ENCODE peak calls at places on chromosomes 3 and 15, in six cellular contexts. S, R, G, O, W and Z are unnamed samples.

GRCh38 chr3:72145506-72146380 is 360.8 kb upstream of the PROK2 start:
- DNase-seq in S (peak), R (no peak), G (no peak), O (no peak), W (no peak), Z (no peak)

GRCh38 chr3:48765376-48765775 is 48.4 kb upstream of the IP6K2 start:
- DNase-seq in S (peak), R (no peak), G (no peak), O (no peak), W (no peak), Z (peak)

GRCh38 chr3:184328516-184328915 is 8.9 kb upstream of the FAM131A start:
- DNase-seq in S (no peak), R (no peak), G (no peak), O (no peak), W (no peak), Z (no peak)

GRCh38 chr3:143010024-143010423 is 8.7 kb downstream of the U2SURP start:
- DNase-seq in S (no peak), R (no peak), G (no peak), O (no peak), W (no peak), Z (no peak)

GRCh38 chr3:12764171-12764776 is 5.2 kb upstream of the TMEM40 start:
- DNase-seq in S (no peak), R (no peak), G (no peak), O (no peak), W (no peak), Z (no peak)

GRCh38 chr15:84818221-84819131 is 1.3 kb downstream of the ALPK3 start:
- DNase-seq in S (peak), R (no peak), G (no peak), O (no peak), W (peak), Z (peak)

GRCh38 chr3:197518794-197519451 is 36.8 kb downstream of the BDH1 start:
- DNase-seq in S (no peak), R (no peak), G (no peak), O (no peak), W (no peak), Z (no peak)

GRCh38 chr3:27686642-27687041 is 35.5 kb downstream of the EOMES start:
- DNase-seq in S (no peak), R (no peak), G (no peak), O (no peak), W (no peak), Z (no peak)

GRCh38 chr3:19866751-19867347 is 67.2 kb downstream of the EFHB start:
- DNase-seq in S (peak), R (peak), G (peak), O (peak), W (peak), Z (peak)

GRCh38 chr15:42608110-42608531 is 32.7 kb downstream of the STARD9 start:
- DNase-seq in S (no peak), R (no peak), G (peak), O (no peak), W (no peak), Z (no peak)

GRCh38 chr3:33047842-33048834 is 48.8 kb downstream of the GLB1 start:
- DNase-seq in S (no peak), R (no peak), G (no peak), O (no peak), W (no peak), Z (no peak)

GRCh38 chr3:16338124-16338523 is 73.1 kb downstream of the OXNAD1 start:
- DNase-seq in S (no peak), R (no peak), G (peak), O (no peak), W (no peak), Z (no peak)

GRCh38 chr3:100538339-100538706 is 45.9 kb downstream of the TMEM45A start:
- DNase-seq in S (no peak), R (no peak), G (no peak), O (no peak), W (no peak), Z (no peak)

GRCh38 chr3:96983731-96984130 is 169.3 kb downstream of the EPHA6 start:
- DNase-seq in S (no peak), R (no peak), G (no peak), O (no peak), W (no peak), Z (no peak)

GRCh38 chr3:21750831-21751391 is at the start of gene ZNF385D:
- DNase-seq in S (peak), R (no peak), G (no peak), O (no peak), W (no peak), Z (no peak)

GRCh38 chr3:5754602-5755001 is 567.1 kb downstream of the EDEM1 start:
- DNase-seq in S (no peak), R (no peak), G (peak), O (no peak), W (no peak), Z (no peak)

GRCh38 chr3:100737334-100737733 is 28.0 kb downstream of the TFG start:
- DNase-seq in S (peak), R (no peak), G (no peak), O (peak), W (peak), Z (no peak)

GRCh38 chr3:167716920-167717319 is 17.8 kb downstream of the PDCD10 start:
- DNase-seq in S (no peak), R (no peak), G (no peak), O (no peak), W (no peak), Z (peak)

GRCh38 chr3:190853464-190853863 is 9.0 kb downstream of the GMNC start:
- DNase-seq in S (no peak), R (no peak), G (no peak), O (no peak), W (no peak), Z (no peak)

GRCh38 chr3:30805695-30806094 is 88.8 kb downstream of the GADL1 start:
- DNase-seq in S (no peak), R (no peak), G (no peak), O (no peak), W (no peak), Z (no peak)
- TF ChIP-seq JUND in S (no peak), R (no peak), G (no peak), O (no peak), W (no peak), Z (no peak)

GRCh38 chr3:50303038-50303815 is at the start of gene HYAL1:
- DNase-seq in S (peak), R (peak), G (no peak), O (no peak), W (peak), Z (peak)
- TF ChIP-seq JUND in S (no peak), R (no peak), G (no peak), O (no peak), W (no peak), Z (peak)

GRCh38 chr15:37907136-37907535 is 27.3 kb upstream of the TMCO5A start:
- DNase-seq in S (no peak), R (peak), G (no peak), O (no peak), W (no peak), Z (no peak)

GRCh38 chr15:37898385-37898784 is 36.1 kb upstream of the TMCO5A start:
- DNase-seq in S (no peak), R (no peak), G (no peak), O (no peak), W (no peak), Z (no peak)

GRCh38 chr15:37902126-37902525 is 32.3 kb upstream of the TMCO5A start:
- DNase-seq in S (no peak), R (no peak), G (no peak), O (no peak), W (no peak), Z (no peak)

GRCh38 chr15:37900286-37901221 is 33.9 kb upstream of the TMCO5A start:
- DNase-seq in S (no peak), R (no peak), G (no peak), O (no peak), W (no peak), Z (no peak)

GRCh38 chr15:37903932-37904493 is 30.4 kb upstream of the TMCO5A start:
- DNase-seq in S (peak), R (no peak), G (no peak), O (no peak), W (no peak), Z (no peak)
- TF ChIP-seq JUND in S (no peak), R (no peak), G (no peak), O (no peak), W (no peak), Z (no peak)

DNA sequence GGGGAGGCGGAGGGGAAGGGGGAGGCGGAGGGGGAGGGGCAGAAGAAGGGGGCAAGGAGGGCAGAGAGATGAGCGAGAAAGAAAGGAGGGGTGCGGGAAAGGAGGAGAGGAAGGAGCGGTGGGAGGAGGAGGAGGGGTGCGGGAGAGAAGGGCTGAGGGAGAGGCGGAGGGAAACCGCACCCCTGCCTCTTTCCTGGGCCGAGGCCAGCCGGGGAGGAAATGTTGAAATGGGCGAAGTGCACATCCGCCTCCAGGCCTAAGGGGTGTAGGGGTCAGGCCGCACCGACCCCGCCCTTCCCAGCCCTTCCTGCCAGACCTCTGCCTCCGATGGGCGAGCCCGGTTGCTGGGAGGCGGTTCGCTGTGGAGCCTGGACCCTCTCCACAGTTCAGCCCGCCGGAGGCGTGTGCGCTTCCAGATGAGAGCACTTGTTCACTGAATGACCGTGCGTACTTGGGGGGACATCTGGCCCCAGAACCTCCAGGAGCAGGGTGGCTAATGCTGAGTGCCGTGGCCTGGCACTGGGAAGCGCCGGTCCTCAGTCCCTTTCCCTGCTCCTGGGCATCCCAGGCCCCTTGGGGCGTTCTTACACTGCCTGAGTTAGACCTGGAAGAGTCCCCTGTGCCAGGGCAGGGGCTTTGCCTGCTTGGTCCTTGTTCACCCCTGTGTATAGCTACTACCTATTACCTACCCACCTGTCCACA is 110.3 kb upstream of the KLF13 start:
- DNase-seq in S (peak), R (no peak), G (no peak), O (no peak), W (peak), Z (peak)
- TF ChIP-seq JUND in S (no peak), R (no peak), G (no peak), O (no peak), W (no peak), Z (no peak)

DNA sequence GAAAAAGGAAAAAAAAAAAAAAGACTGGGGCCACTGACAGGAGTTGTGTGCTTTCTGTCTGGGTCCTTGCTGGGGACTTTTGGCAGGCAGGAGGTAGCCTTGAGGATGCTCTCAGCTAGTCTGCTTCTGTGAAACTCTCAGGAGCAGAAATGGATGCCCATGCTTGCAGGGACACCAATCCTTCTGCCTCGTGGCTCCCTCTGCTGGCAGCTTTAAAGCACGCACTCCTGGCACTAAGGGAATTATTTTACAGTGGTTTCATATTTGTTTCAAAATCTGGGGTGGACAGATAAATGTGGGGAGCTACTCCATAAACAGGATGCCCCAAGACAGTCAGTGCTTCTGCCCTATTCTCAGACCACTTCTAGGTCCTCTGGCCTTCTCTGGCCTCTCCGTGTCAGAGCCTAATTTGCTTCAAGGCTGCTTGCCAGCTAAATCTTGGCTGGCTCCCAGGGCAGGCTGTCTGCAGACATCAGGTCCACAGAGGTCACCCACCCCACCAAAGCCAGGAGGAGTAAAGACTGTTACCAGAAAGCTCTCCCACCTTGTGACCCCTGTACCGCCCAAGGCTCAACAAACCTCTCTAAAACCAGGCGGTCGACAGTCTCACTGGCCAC is 17.1 kb downstream of the TRAIP start:
- DNase-seq in S (peak), R (peak), G (peak), O (peak), W (peak), Z (peak)
- TF ChIP-seq JUND in S (no peak), R (no peak), G (no peak), O (no peak), W (no peak), Z (no peak)

GRCh38 chr15:48644827-48645557 is 517 bp downstream of the FBN1 start:
- DNase-seq in S (peak), R (no peak), G (no peak), O (no peak), W (no peak), Z (no peak)
- TF ChIP-seq JUND in S (no peak), R (no peak), G (no peak), O (no peak), W (no peak), Z (no peak)

GRCh38 chr3:155242342-155242741 is 51.1 kb downstream of the STRIT1 start:
- DNase-seq in S (no peak), R (no peak), G (no peak), O (no peak), W (no peak), Z (no peak)
- TF ChIP-seq JUND in S (no peak), R (no peak), G (no peak), O (no peak), W (no peak), Z (no peak)

DNA sequence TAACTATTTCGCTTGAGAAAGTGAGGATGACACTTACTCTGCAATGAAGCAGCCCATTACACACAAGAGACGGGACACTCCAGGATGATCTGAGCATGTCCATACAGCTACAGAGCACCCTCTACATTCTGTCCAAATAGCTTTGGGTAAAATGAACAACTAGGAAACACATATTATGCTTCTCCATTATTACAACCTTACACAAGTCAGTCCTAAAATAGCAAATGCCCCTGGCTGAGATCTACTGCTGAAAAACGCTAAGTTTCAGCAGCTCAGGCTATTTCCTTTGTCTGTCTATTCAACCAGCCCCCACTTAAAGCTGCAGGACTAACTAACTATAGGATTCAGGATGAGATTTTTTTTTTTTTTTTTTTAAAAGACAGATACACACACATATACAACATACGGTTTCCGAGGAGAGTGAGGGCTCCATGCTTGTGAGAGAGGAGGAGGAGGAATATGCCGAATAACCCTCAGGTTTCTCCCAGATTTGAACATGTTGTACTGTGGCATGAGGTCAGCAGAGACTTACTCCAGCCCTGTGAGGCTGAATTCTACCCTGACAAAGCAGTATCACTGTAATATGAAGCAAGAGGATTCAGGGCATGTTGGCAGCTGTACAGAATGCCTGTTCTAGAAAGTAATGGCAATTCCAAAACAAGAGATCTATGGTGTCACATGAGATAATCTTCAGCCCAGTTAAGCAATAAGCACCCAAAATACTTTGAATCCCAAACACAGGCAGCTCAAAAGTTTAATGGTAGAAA is 117.3 kb upstream of the PLXND1 start:
- DNase-seq in S (no peak), R (no peak), G (no peak), O (no peak), W (no peak), Z (no peak)
- TF ChIP-seq JUND in S (no peak), R (no peak), G (no peak), O (no peak), W (no peak), Z (no peak)

DNA sequence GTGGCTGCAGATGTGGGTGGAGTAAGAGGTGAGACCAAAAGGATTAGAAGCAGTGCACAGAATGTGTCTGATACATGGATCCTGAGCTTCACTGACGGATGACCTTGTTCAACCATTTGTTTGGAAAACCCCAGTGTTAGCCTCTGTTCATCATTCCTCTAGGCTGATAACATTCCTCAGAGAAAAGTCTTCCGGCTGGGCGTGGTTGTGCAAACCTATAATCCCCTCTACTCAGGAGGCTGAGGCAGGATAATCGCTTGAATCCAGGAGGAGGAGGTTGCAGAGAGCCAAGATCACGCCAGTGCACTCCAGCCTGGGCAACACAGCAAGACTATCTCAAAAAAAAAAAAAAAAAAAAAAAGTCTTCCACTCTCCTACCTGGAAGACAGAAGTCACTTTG is 23.1 kb upstream of the CHD2 start:
- DNase-seq in S (no peak), R (no peak), G (no peak), O (no peak), W (no peak), Z (peak)
- TF ChIP-seq JUND in S (no peak), R (no peak), G (no peak), O (no peak), W (no peak), Z (no peak)